ENCODE peak calls at places on chromosomes 1 and 21, in four cellular contexts. Y, Q, E and O are unnamed samples.

GRCh38 chr1:16076003-16076870 is 2.8 kb upstream of the FAM131C start:
- DNase-seq in Y (no peak), Q (no peak), E (peak; percentile 91), O (peak; percentile 86)

GRCh38 chr1:30715886-30716285 is 7.5 kb downstream of the MATN1 start:
- DNase-seq in Y (no peak), Q (no peak), E (no peak), O (no peak)

GRCh38 chr1:74180490-74180889 is 17.5 kb downstream of the LRRIQ3 start:
- DNase-seq in Y (no peak), Q (no peak), E (peak; percentile 53), O (peak; percentile 44)

GRCh38 chr1:154159554-154159953 is 4.7 kb upstream of the NUP210L start:
- DNase-seq in Y (no peak), Q (no peak), E (no peak), O (no peak)

GRCh38 chr1:20212099-20212684 is 25.9 kb upstream of the PLA2G2C start:
- DNase-seq in Y (no peak), Q (no peak), E (no peak), O (no peak)

GRCh38 chr1:54703471-54703870 is 12.2 kb upstream of the TTC4 start:
- DNase-seq in Y (no peak), Q (no peak), E (no peak), O (no peak)

GRCh38 chr1:48940946-48941732 is 164.4 kb upstream of the BEND5 start:
- DNase-seq in Y (no peak), Q (no peak), E (no peak), O (no peak)

GRCh38 chr1:94296018-94296417 is 58.6 kb upstream of the ARHGAP29 start:
- DNase-seq in Y (no peak), Q (no peak), E (peak; percentile 90), O (peak; percentile 60)

GRCh38 chr1:235866207-235866912 is at the start of gene LYST:
- DNase-seq in Y (no peak), Q (peak; percentile 39), E (peak; percentile 36), O (peak; percentile 55)

GRCh38 chr1:171420810-171421209 is 64.5 kb upstream of the PRRC2C start:
- DNase-seq in Y (no peak), Q (no peak), E (no peak), O (no peak)

GRCh38 chr1:21339402-21340229 is 49.4 kb upstream of the ECE1 start:
- DNase-seq in Y (no peak), Q (no peak), E (no peak), O (no peak)

GRCh38 chr1:189269011-189269410 is 1208.7 kb downstream of the BRINP3 start:
- DNase-seq in Y (no peak), Q (no peak), E (peak; percentile 8), O (peak; percentile 0)

GRCh38 chr1:25161981-25162380 is 70.3 kb downstream of the SYF2 start:
- DNase-seq in Y (no peak), Q (no peak), E (peak; percentile 69), O (peak; percentile 79)

GRCh38 chr21:34227386-34227852 is 136.4 kb upstream of the KCNE2 start:
- DNase-seq in Y (no peak), Q (no peak), E (peak; percentile 23), O (no peak)

GRCh38 chr1:51618715-51619114 is 1.8 kb downstream of the OSBPL9 start:
- DNase-seq in Y (no peak), Q (no peak), E (no peak), O (no peak)

GRCh38 chr1:8394456-8395321 is 76.8 kb downstream of the SLC45A1 start:
- DNase-seq in Y (peak; percentile 26), Q (no peak), E (peak; percentile 82), O (peak; percentile 83)

GRCh38 chr1:34419662-34420061 is 243.0 kb downstream of the C1orf94 start:
- DNase-seq in Y (no peak), Q (no peak), E (no peak), O (peak; percentile 33)

GRCh38 chr1:229344139-229344538 is 1.3 kb upstream of the CCSAP start:
- DNase-seq in Y (no peak), Q (no peak), E (no peak), O (no peak)